ENCODE peak calls at places on chromosomes 12 and 14, in seven cellular contexts. C is tibial artery, P is mammary epithelial cell, J is heart right ventricle, T is fibroblast of lung, S is AG04450, D is psoas muscle. W is an unnamed sample.
A peak's percentile ranks its signal among the peaks of the same experiment; 100 is the strongest.

GRCh38 chr12:46553911-46554310 is 181.3 kb upstream of the SLC38A2 start:
- DNase-seq in J (no peak), T (peak; percentile 58), P (peak; percentile 20), C (no peak), D (no peak), S (no peak), W (no peak)

GRCh38 chr14:23569443-23570151 is 2.0 kb upstream of the AP1G2 start:
- DNase-seq in D (no peak), S (no peak), C (no peak), J (no peak), P (peak; percentile 43), T (no peak), W (peak; percentile 85)

GRCh38 chr14:50823051-50823762 is 7.8 kb downstream of the NIN start:
- DNase-seq in D (peak; percentile 40), S (no peak), P (no peak), T (peak; percentile 43), J (no peak), C (no peak), W (no peak)

GRCh38 chr14:76977793-76978730 is 50.4 kb downstream of the IRF2BPL start:
- DNase-seq in D (peak; percentile 47), C (peak; percentile 60), T (peak; percentile 62), S (peak; percentile 44), J (peak; percentile 66), P (no peak), W (no peak)

GRCh38 chr12:125892276-125892675 is 827.0 kb downstream of the AACS start:
- DNase-seq in J (no peak), T (peak; percentile 76), P (no peak), D (no peak), S (no peak), C (no peak), W (no peak)

GRCh38 chr12:60123443-60124000 is 527.7 kb downstream of the SLC16A7 start:
- DNase-seq in T (peak; percentile 36), C (no peak), D (no peak), S (no peak), P (peak; percentile 15), J (no peak), W (no peak)

GRCh38 chr12:55142896-55143870 is 17.0 kb downstream of the OR9K2 start:
- DNase-seq in D (no peak), T (peak; percentile 27), C (no peak), S (no peak), P (peak; percentile 44), J (peak; percentile 24), W (no peak)

GRCh38 chr12:128807161-128807724 is 16.5 kb downstream of the SLC15A4 start:
- DNase-seq in S (no peak), P (no peak), J (no peak), C (peak; percentile 39), T (no peak), D (no peak), W (no peak)

GRCh38 chr14:87834594-87834993 is 158.4 kb downstream of the GALC start:
- DNase-seq in P (no peak), J (no peak), C (no peak), T (no peak), S (no peak), D (no peak), W (no peak)

GRCh38 chr14:65696801-65697200 is 284.3 kb downstream of the FUT8 start:
- DNase-seq in C (no peak), D (no peak), J (no peak), T (peak; percentile 51), P (no peak), S (no peak), W (no peak)

GRCh38 chr12:17215754-17216153 is 609.8 kb upstream of the LMO3 start:
- DNase-seq in D (no peak), J (no peak), T (no peak), S (no peak), P (no peak), C (no peak), W (no peak)

GRCh38 chr12:49019435-49020317 is 1.1 kb upstream of the PRKAG1 start:
- DNase-seq in T (peak; percentile 41), J (no peak), P (no peak), C (no peak), D (no peak), S (no peak), W (no peak)

GRCh38 chr12:27779837-27780611 is at the start of the genes KLHL42 and MANSC4:
- DNase-seq in C (peak; percentile 68), J (peak; percentile 74), P (peak; percentile 72), D (peak; percentile 76), T (peak; percentile 81), S (no peak), W (peak; percentile 55)

GRCh38 chr12:70920251-70920851 is at the start of gene PTPRR:
- DNase-seq in S (no peak), J (no peak), D (no peak), P (no peak), C (no peak), T (no peak), W (no peak)

GRCh38 chr12:6745751-6746525 is 7.0 kb downstream of the MLF2 start:
- DNase-seq in D (no peak), C (no peak), S (no peak), T (no peak), P (peak; percentile 84), J (no peak), W (no peak)

GRCh38 chr14:72864712-72865365 is 29.1 kb downstream of the DPF3 start:
- DNase-seq in P (no peak), C (no peak), T (peak; percentile 49), J (peak; percentile 61), S (no peak), D (no peak), W (no peak)

GRCh38 chr12:93442411-93443340 is 929 bp upstream of the UBE2N start:
- DNase-seq in J (no peak), D (no peak), S (no peak), T (no peak), C (no peak), P (peak; percentile 32), W (no peak)

GRCh38 chr12:21731144-21731543 is 43.4 kb downstream of the KCNJ8 start:
- DNase-seq in T (no peak), S (no peak), D (no peak), C (no peak), J (no peak), P (no peak), W (no peak)

GRCh38 chr14:49907186-49907585 is 14.3 kb downstream of the ARF6 start:
- DNase-seq in T (no peak), D (no peak), S (no peak), J (no peak), C (no peak), P (peak; percentile 62), W (no peak)

GRCh38 chr12:2341871-2342270 is 289.1 kb downstream of the CACNA1C start:
- DNase-seq in D (no peak), P (peak; percentile 76), J (no peak), S (peak; percentile 39), T (peak; percentile 84), C (no peak), W (no peak)

GRCh38 chr12:8909752-8910151 is 4.6 kb upstream of the PHC1 start:
- DNase-seq in T (no peak), S (no peak), D (no peak), J (no peak), C (no peak), P (no peak), W (no peak)

GRCh38 chr14:38209572-38210159 is 2.0 kb downstream of the SSTR1 start:
- DNase-seq in P (no peak), S (no peak), C (no peak), J (no peak), D (peak; percentile 9), T (peak; percentile 11), W (no peak)

GRCh38 chr14:38208825-38209562 is 1.3 kb downstream of the SSTR1 start:
- DNase-seq in T (peak; percentile 60), J (peak; percentile 6), P (no peak), D (peak; percentile 16), C (peak; percentile 23), S (no peak), W (peak; percentile 34)

GRCh38 chr14:38211258-38211735 is 3.6 kb downstream of the SSTR1 start:
- DNase-seq in C (no peak), T (no peak), P (no peak), S (no peak), J (peak; percentile 7), D (no peak), W (no peak)

GRCh38 chr14:38210587-38211257 is 3.0 kb downstream of the SSTR1 start:
- DNase-seq in D (peak; percentile 18), P (no peak), T (peak; percentile 51), J (peak; percentile 39), S (no peak), C (no peak), W (no peak)

GRCh38 chr14:38210168-38210567 is 2.5 kb downstream of the SSTR1 start:
- DNase-seq in J (no peak), D (peak; percentile 18), C (peak; percentile 20), S (no peak), P (no peak), T (peak; percentile 50), W (peak; percentile 40)
- H3K27me3 ChIP-seq in J (peaks cover 65% of the 10 kb centered on the region), D (peaks cover 66% of the 10 kb centered on the region), C (peaks cover 38% of the 10 kb centered on the region), S (peaks cover 3% of the 10 kb centered on the region), P (peaks cover 3% of the 10 kb centered on the region), T (no peaks in the 10 kb centered on the region), W (peaks cover 50% of the 10 kb centered on the region)

GRCh38 chr12:109156586-109156985 is 40.2 kb downstream of the ACACB start:
- DNase-seq in D (no peak), C (no peak), S (no peak), T (no peak), J (no peak), P (no peak), W (no peak)

GRCh38 chr12:109154485-109155438 is 38.4 kb downstream of the ACACB start:
- DNase-seq in P (peak; percentile 76), J (peak; percentile 83), D (peak; percentile 87), S (peak; percentile 27), T (peak; percentile 77), C (peak; percentile 77), W (peak; percentile 65)

GRCh38 chr12:109157986-109158385 is 41.6 kb downstream of the ACACB start:
- DNase-seq in C (no peak), P (no peak), J (no peak), S (no peak), D (no peak), T (no peak), W (no peak)

GRCh38 chr12:109153711-109154434 is 37.5 kb downstream of the ACACB start:
- DNase-seq in C (no peak), T (no peak), P (peak; percentile 3), D (no peak), S (no peak), J (no peak), W (peak; percentile 17)

GRCh38 chr12:109156036-109156435 is 39.6 kb downstream of the ACACB start:
- DNase-seq in J (no peak), C (no peak), D (no peak), P (no peak), T (no peak), S (no peak), W (no peak)
- H3K4me3 ChIP-seq in J (no peak overlapping the region), C (no peak overlapping the region), D (no peak overlapping the region), P (no peak overlapping the region), T (no peak overlapping the region), S (no peak overlapping the region), W (peak overlapping the region; percentile 87)

GRCh38 chr12:57234233-57234570 is 4.7 kb downstream of the SHMT2 start:
- DNase-seq in P (no peak), J (no peak), D (no peak), S (no peak), T (no peak), C (no peak), W (no peak)
- H3K27ac ChIP-seq in P (no peak overlapping the region), J (peak overlapping the region; percentile 85), D (peak overlapping the region; percentile 36), S (no peak overlapping the region), T (peak overlapping the region; percentile 42), C (peak overlapping the region; percentile 90), W (no peak overlapping the region)

DNA sequence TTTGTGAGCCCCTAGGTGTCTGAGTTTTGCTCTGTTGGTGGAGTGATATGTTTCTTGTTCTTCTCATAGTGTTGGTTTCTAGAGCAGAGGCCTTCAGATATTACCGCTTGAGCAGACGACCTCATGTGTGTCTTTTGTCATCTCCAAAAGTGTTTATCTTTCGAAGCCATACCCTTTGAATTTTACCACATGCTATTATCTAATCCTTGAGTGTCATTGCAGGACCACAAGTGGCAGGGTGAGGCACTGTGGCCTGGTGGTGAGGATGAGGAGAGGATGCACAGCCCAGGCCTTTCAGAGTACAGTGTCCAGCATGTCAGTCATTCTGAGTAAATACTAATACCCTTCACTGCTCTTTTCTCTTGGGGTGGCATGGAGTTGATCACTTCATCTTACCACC is 57.2 kb upstream of the CISTR start:
- DNase-seq in S (no peak), C (no peak), D (no peak), J (no peak), P (no peak), T (no peak), W (no peak)
- H3K27me3 ChIP-seq in S (peaks cover 19% of the 10 kb centered on the region), C (peaks cover 48% of the 10 kb centered on the region), D (peaks cover 36% of the 10 kb centered on the region), J (peaks cover 75% of the 10 kb centered on the region), P (no peaks in the 10 kb centered on the region), T (peaks cover 33% of the 10 kb centered on the region), W (no peaks in the 10 kb centered on the region)

W was measured in dorsolateral prefrontal cortex.